ENCODE peak calls at places on chromosomes 2 and 18, in five cellular contexts. E is spleen, Z is suprapubic skin, U is breast epithelium, F is GM12891. O is an unnamed sample.

GRCh38 chr2:222203031-222203430 is 95.8 kb downstream of the PAX3 start:
- DNase-seq in F (no peak), E (no peak), U (no peak), Z (no peak), O (no peak)

GRCh38 chr2:62794791-62795190 is 89.3 kb downstream of the EHBP1 start:
- DNase-seq in Z (no peak), F (no peak), U (no peak), E (no peak), O (no peak)

GRCh38 chr2:109454304-109454703 is 159.5 kb downstream of the SEPTIN10 start:
- DNase-seq in E (peak), Z (peak), F (no peak), U (no peak), O (no peak)

GRCh38 chr2:6896930-6897759 is 19.6 kb downstream of the RSAD2 start:
- DNase-seq in F (no peak), U (no peak), E (no peak), Z (no peak), O (no peak)

GRCh38 chr18:24185805-24186204 is 46.9 kb downstream of the CABYR start:
- DNase-seq in U (no peak), E (no peak), F (no peak), Z (no peak), O (no peak)

GRCh38 chr2:43519711-43520221 is 76.1 kb downstream of the THADA start:
- DNase-seq in U (no peak), Z (no peak), E (no peak), F (no peak), O (no peak)

GRCh38 chr18:48412339-48412929 is 3.3 kb upstream of the ZBTB7C start:
- DNase-seq in Z (no peak), F (no peak), U (no peak), E (no peak), O (no peak)

GRCh38 chr2:207935121-207935990 is 90.0 kb downstream of the PLEKHM3 start:
- DNase-seq in E (no peak), F (no peak), U (no peak), Z (no peak), O (no peak)

GRCh38 chr18:79847606-79848293 is 50.0 kb downstream of the KCNG2 start:
- DNase-seq in E (peak), Z (no peak), U (no peak), F (no peak), O (peak)

GRCh38 chr2:86788172-86788571 is 2.5 kb downstream of the CD8A start:
- DNase-seq in E (peak), F (no peak), U (no peak), Z (no peak), O (peak)

GRCh38 chr2:11552260-11552638 is 18.4 kb downstream of the GREB1 start:
- DNase-seq in E (peak), F (no peak), Z (no peak), U (no peak), O (no peak)

GRCh38 chr2:120759543-120760331 is 24.1 kb downstream of the GLI2 start:
- DNase-seq in E (peak), F (no peak), U (peak), Z (peak), O (no peak)

GRCh38 chr2:219772103-219772502 is 144.7 kb downstream of the SLC4A3 start:
- DNase-seq in E (no peak), U (no peak), F (no peak), Z (no peak), O (no peak)
- TF ChIP-seq POLR2AphosphoS5 in E (no peak), U (no peak), F (no peak), Z (no peak), O (no peak)

DNA sequence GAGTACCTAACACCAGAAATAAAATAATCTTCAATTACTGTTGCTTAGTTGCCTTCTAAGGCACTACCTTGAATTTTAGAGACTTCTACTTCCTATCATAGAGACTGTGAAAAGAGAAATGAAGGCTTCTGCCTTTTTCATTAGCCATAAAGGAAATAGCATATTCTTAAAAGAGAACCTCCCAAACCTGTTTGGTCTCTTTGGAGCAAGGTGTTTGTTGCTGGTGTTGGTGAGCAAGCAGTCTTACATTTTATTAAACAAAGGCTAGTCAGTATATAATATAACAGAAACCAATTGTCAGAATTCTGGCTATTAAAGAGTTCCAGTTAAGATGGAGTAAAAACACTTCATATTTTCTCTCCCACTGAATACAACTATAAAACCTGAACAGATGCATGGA is 116.4 kb downstream of the TAF4B start:
- DNase-seq in U (no peak), E (no peak), F (no peak), Z (no peak), O (no peak)
- TF ChIP-seq POLR2AphosphoS5 in U (no peak), E (no peak), F (no peak), Z (no peak), O (no peak)

GRCh38 chr2:229713371-229714079 is 830 bp downstream of the DNER start:
- DNase-seq in E (no peak), U (no peak), F (no peak), Z (no peak), O (no peak)
- TF ChIP-seq POLR2AphosphoS5 in E (no peak), U (no peak), F (no peak), Z (no peak), O (no peak)

DNA sequence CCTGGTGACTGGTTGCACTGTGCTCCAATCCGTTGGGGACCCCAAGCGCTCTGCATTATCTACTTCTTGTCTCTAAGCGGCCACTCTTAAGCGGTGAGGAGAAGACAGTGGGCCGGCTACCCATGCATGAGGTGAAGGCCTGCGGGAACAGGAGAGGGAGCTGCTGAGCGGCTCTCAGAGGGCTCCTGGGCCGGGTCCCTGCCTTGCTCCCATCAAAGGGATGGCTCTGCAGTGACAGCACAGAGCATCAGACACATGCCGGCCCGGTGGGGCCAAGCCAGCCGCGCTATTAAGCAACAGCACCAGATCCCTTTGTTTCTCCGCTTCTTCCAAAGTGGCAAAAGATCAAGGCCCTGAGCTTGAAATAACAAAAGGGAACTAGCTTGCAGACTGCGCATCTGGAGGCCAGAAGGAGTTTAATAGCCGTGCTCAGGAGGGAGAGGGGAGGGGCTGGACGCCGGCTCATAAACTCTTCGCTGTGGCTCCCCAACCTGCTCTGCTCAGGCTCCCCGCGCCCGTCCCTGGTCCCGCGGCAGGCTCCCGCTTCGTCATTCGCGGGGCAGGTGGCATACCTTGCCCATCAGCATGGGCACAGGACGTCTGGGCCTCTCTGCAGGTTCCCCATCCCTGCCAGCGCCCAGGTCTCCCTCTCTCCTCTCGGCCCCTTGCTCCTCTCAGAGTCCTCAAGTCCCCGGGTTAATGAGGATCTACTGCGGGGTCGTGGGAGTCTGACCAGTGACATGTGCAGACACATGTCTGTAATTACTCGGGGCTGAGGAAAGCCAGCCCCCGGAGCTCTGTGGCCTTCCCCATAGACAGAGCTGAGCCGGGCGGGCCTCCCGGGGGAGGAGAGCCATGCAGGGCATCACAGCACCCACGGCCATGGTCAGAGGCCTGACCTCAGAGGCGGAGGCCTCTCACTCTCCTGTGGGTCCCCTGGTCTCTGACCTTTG is 96.7 kb downstream of the ASB1 start:
- DNase-seq in Z (peak), E (no peak), U (no peak), F (no peak), O (no peak)
- TF ChIP-seq POLR2AphosphoS5 in Z (peak), E (no peak), U (peak), F (no peak), O (peak)

DNA sequence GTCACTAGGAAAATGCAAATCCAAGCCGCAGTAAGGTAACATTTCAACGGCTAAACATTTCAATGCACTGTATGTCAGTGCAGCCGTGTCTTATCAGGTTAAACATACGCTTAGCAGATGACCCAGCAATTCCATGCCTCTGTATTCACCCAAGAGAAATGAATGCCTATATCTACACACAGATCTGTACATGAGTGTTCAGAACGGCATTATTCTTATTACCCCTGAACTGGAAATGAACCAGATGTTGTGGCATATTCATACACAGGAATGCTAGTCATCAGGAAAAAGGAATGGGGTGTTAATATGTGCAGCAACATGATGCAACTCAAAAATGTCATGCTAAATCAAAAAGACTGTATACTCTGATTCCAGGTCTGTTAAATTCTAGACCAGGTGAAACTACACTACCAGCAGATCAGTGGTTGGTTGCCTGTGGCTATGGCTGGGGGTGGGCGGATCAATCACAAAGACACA is 80.4 kb upstream of the RPL31 start:
- DNase-seq in U (no peak), Z (no peak), F (no peak), E (no peak), O (no peak)
- TF ChIP-seq POLR2AphosphoS5 in U (no peak), Z (no peak), F (no peak), E (no peak), O (no peak)

DNA sequence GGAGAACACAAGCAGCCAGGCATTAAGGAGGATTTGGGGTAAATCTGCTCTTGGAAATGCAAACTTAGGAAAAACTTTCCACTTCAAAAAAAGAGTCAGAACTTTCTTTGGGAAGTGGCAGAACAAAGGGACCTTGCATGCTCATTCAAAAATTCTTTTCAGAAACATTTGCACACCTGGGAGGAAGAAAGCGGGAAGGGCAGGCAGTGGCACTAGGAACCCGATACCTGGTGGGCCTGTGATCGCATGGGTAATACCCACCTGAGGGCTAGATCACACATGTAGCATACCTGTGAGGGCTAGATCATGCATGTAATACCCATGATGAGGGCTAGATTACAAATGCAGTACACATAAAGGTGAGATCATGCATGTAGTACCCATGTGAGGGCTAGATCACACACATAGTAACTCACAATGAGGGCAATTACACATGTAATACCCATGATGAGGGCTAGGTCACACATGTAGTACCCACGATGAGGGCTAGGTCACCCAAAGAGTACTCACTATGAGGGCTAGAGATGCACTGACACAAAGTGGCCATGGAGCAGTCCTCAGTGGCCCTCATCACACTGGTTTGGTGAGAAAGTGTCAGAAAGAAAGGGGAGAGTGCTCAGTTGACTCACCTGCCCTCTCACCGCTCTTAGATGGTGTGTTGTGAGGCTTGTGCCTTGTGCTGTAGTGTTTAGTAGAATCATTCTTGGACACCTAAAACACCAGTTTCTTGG is 212.5 kb downstream of the DLGAP1 start:
- DNase-seq in E (no peak), F (no peak), U (no peak), Z (no peak), O (no peak)
- TF ChIP-seq POLR2AphosphoS5 in E (no peak), F (no peak), U (no peak), Z (no peak), O (no peak)